ENCODE peak calls at places on chromosomes 4 and X, in four cellular contexts. H is fibroblast of lung, K is esophagus squamous epithelium, U is IMR-90. T is an unnamed sample.

GRCh38 chrX:13346646-13347045 is 26.8 kb upstream of the ATXN3L start:
- DNase-seq in H (no peak), K (no peak), U (no peak), T (no peak)

GRCh38 chr4:148893095-148893494 is 450.9 kb upstream of the NR3C2 start:
- DNase-seq in H (no peak), K (no peak), U (no peak), T (no peak)

GRCh38 chr4:95124906-95125504 is 367.2 kb downstream of the BMPR1B start:
- DNase-seq in H (peak; percentile 78), K (no peak), U (peak; percentile 76), T (no peak)

GRCh38 chr4:122747883-122748282 is 15.4 kb downstream of the BBS12 start:
- DNase-seq in H (peak; percentile 85), K (no peak), U (peak; percentile 91), T (no peak)

GRCh38 chr4:147582386-147583077 is 34.7 kb upstream of the TMEM184C start:
- DNase-seq in H (peak; percentile 47), K (no peak), U (peak; percentile 87), T (no peak)

GRCh38 chr4:156971623-156972369 is at the start of gene PDGFC:
- DNase-seq in H (peak; percentile 64), K (no peak), U (peak; percentile 65), T (peak; percentile 70)

GRCh38 chr4:6776920-6777635 is 5.4 kb upstream of the KIAA0232 start:
- DNase-seq in H (no peak), K (no peak), U (no peak), T (peak; percentile 13)

GRCh38 chrX:24149346-24150050 is at the start of gene ZFX:
- DNase-seq in H (peak; percentile 61), K (peak; percentile 29), U (peak; percentile 63), T (peak; percentile 77)

GRCh38 chr4:169791527-169792156 is 33.9 kb upstream of the HPF1 start:
- DNase-seq in H (peak; percentile 71), K (no peak), U (peak; percentile 55), T (no peak)

GRCh38 chr4:180960758-180961401 is 1282.3 kb upstream of the TENM3 start:
- DNase-seq in H (peak; percentile 16), K (no peak), U (no peak), T (no peak)

GRCh38 chr4:184322328-184323025 is 104.8 kb upstream of the ENPP6 start:
- DNase-seq in H (no peak), K (no peak), U (no peak), T (no peak)

GRCh38 chr4:37737456-37737855 is 51.3 kb upstream of the RELL1 start:
- DNase-seq in H (peak; percentile 75), K (no peak), U (peak; percentile 69), T (no peak)

GRCh38 chr4:127788517-127788916 is 6.4 kb downstream of the HSPA4L start:
- DNase-seq in H (no peak), K (no peak), U (no peak), T (no peak)

GRCh38 chrX:1451676-1452496 is 823 bp downstream of the ASMTL start:
- DNase-seq in H (no peak), K (no peak), U (no peak), T (peak; percentile 47)

GRCh38 chr4:8023696-8024033 is 84.0 kb upstream of the AFAP1 start:
- DNase-seq in H (no peak), K (no peak), U (no peak), T (no peak)

GRCh38 chr4:151294833-151295496 is 18.0 kb downstream of the PRSS48 start:
- DNase-seq in H (no peak), K (no peak), U (no peak), T (peak; percentile 61)

GRCh38 chrX:30971761-30972603 is 82.9 kb upstream of the TAB3 start:
- DNase-seq in H (peak; percentile 43), K (no peak), U (peak; percentile 45), T (no peak)

GRCh38 chr4:108377021-108377420 is 208.3 kb upstream of the LEF1 start:
- DNase-seq in H (no peak), K (no peak), U (no peak), T (no peak)

GRCh38 chrX:74458738-74459137 is 37.4 kb downstream of the SLC16A2 start:
- DNase-seq in H (peak; percentile 57), K (no peak), U (peak; percentile 77), T (no peak)

GRCh38 chrX:15143050-15143824 is 126.6 kb downstream of the ASB9 start:
- DNase-seq in H (peak; percentile 41), K (no peak), U (peak; percentile 45), T (peak; percentile 57)

GRCh38 chrX:16771483-16772398 is 14.5 kb upstream of the TXLNG start:
- DNase-seq in H (peak; percentile 79), K (no peak), U (peak; percentile 86), T (no peak)

GRCh38 chr4:174933083-174933482 is 14.9 kb downstream of the ADAM29 start:
- DNase-seq in H (no peak), K (no peak), U (no peak), T (no peak)
- H3K4me3 ChIP-seq in H (no peak overlapping the region), K (no peak overlapping the region), U (no peak overlapping the region), T (no peak overlapping the region)

DNA sequence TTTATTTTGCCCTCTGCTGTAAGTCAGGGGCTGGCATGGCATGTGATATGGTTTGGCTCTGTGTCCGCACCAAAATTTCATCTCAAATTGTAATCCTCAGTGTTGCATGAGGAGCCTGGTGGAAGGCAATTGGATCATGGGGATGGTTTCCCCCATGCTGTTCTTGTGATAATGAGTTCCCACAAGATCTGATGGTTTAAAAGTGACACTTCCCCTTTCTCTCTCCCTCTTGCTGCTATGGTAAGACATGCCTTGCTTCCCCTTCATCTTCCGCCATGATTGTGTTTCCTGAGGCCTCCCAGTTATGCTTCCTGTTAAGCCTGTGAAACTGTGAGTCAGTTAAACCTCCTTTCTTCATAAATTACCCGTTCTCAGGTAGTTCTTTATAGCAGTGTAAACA is 72.0 kb upstream of the MSX1 start:
- DNase-seq in H (no peak), K (no peak), U (no peak), T (no peak)
- H3K9me3 ChIP-seq in H (no peaks in the 10 kb centered on the region), K (no peaks in the 10 kb centered on the region), U (peaks cover 6% of the 10 kb centered on the region), T (peaks cover 9% of the 10 kb centered on the region)

GRCh38 chr4:158209825-158210807 is at the start of gene TMEM144:
- DNase-seq in H (peak; percentile 79), K (peak; percentile 5), U (peak; percentile 85), T (peak; percentile 95)

GRCh38 chr4:158208931-158209640 is 1.2 kb upstream of the TMEM144 start:
- DNase-seq in H (no peak), K (no peak), U (no peak), T (no peak)

GRCh38 chr4:158211288-158211687 is 1.0 kb downstream of the TMEM144 start:
- DNase-seq in H (no peak), K (no peak), U (no peak), T (peak; percentile 80)
- H3K4me3 ChIP-seq in H (peak overlapping the region; percentile 75), K (no peak overlapping the region), U (no peak overlapping the region), T (peak overlapping the region; percentile 52)

GRCh38 chrX:47420264-47420663 is 49.9 kb downstream of the ZNF157 start:
- DNase-seq in H (no peak), K (no peak), U (no peak), T (no peak)
- H3K9me3 ChIP-seq in H (no peaks in the 10 kb centered on the region), K (no peaks in the 10 kb centered on the region), U (peaks cover 14% of the 10 kb centered on the region), T (peaks cover under 1% of the 10 kb centered on the region)

DNA sequence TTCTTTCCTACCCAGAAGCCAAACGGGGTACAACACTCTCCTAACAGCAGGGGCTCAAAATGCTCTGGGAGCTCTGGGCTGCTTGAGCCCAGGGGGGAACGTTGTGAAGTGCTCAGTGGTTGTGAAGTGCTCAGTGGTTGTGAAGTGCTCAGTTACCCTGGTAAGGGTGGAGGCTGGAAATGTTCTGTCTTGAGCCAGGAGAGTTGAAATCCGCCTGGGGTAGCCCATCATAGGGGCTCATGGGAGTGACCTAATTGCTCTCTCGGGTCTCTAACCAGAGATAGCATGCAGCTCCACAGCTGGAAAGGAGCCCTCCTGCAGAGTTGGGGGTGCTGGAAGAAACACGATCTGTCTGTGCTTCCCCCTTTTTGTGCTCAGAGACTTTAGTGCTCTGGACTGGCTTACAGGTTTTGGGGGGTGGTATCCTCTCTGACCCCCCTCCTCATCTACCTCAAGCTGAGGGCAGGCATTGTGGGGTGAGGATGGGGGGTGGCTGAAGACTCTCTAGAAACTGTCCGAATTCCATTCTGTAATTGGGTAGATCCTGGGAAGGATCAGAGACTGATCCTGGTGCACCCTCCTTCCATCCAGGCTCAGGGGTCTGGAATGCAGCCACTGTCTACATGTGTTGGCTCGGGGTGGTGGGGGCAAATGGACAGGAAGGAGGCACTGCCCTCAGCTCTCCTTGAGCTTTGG is 2.7 kb downstream of the EFNB1 start:
- DNase-seq in H (no peak), K (no peak), U (peak; percentile 13), T (no peak)
- H3K4me3 ChIP-seq in H (peak overlapping the region; percentile 81), K (peak overlapping the region; percentile 59), U (peak overlapping the region; percentile 86), T (peak overlapping the region; percentile 67)

GRCh38 chr4:11341337-11342043 is 87.2 kb downstream of the HS3ST1 start:
- DNase-seq in H (no peak), K (no peak), U (no peak), T (no peak)
- H3K9me3 ChIP-seq in H (no peaks in the 10 kb centered on the region), K (no peaks in the 10 kb centered on the region), U (peaks cover 2% of the 10 kb centered on the region), T (no peaks in the 10 kb centered on the region)

T was measured in Peyer's patch.